ENCODE peak calls at places on chromosomes 2 and 18, in ten cellular contexts. B, V, E, X, M, F, T, G, U and K are unnamed samples.

GRCh38 chr2:24105816-24106215 is 17.3 kb downstream of the PFN4 start:
- DNase-seq in T (no peak), G (no peak), M (no peak), B (no peak), X (no peak), F (no peak), V (no peak), U (no peak), E (no peak), K (no peak)

GRCh38 chr2:160621748-160622147 is 128.1 kb upstream of the RBMS1 start:
- DNase-seq in E (no peak), F (no peak), X (no peak), B (no peak), V (no peak), T (no peak), M (no peak), U (no peak), G (no peak), K (no peak)

GRCh38 chr2:95004702-95005101 is 20.8 kb upstream of the MAL start:
- DNase-seq in M (no peak), V (no peak), T (no peak), E (no peak), F (no peak), G (no peak), X (no peak), B (no peak), U (no peak), K (no peak)

GRCh38 chr2:74505448-74506246 is 1.8 kb downstream of the PCGF1 start:
- DNase-seq in E (no peak), V (no peak), M (no peak), B (no peak), U (no peak), F (no peak), G (no peak), X (no peak), T (no peak), K (no peak)

GRCh38 chr2:172672114-172672513 is 63.5 kb upstream of the RAPGEF4 start:
- DNase-seq in X (no peak), U (no peak), E (no peak), F (no peak), G (no peak), B (no peak), V (no peak), T (no peak), M (peak; percentile 64), K (no peak)

GRCh38 chr2:232761301-232761907 is 15.0 kb downstream of the KCNJ13 start:
- DNase-seq in M (peak; percentile 55), F (no peak), G (no peak), B (no peak), E (peak; percentile 48), V (no peak), T (peak; percentile 16), X (no peak), U (no peak), K (no peak)

GRCh38 chr2:167863377-167863776 is 384.0 kb downstream of the STK39 start:
- DNase-seq in M (no peak), F (no peak), B (no peak), V (no peak), E (no peak), T (no peak), G (no peak), U (no peak), X (no peak), K (no peak)

GRCh38 chr2:211144078-211144477 is 587.7 kb downstream of the CPS1 start:
- DNase-seq in M (peak; percentile 52), B (no peak), G (no peak), V (no peak), F (no peak), T (no peak), X (no peak), E (no peak), U (no peak), K (no peak)

GRCh38 chr2:222877556-222878278 is 16.9 kb downstream of the ACSL3 start:
- DNase-seq in U (no peak), G (no peak), M (no peak), E (no peak), V (no peak), F (no peak), B (no peak), T (no peak), X (no peak), K (no peak)

DNA sequence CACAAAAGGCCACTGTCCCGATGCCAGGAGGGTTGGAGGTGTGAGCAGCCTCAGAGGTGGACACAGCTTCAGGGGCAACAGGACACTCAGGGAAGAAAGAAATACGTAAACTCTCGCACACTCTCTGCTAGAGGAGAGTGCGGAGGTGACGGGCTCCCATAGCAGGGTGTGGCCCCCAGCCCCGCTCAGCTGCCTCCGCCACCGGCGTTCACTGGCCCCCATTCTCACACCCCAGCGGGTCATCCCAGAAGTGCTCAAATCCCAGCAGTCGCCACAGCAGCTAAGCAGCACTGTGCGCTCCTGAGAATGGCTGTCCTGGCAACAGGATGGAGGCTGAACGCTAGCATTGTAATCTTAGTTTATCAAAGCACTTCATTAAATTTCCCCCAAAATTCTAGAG is 315.6 kb upstream of the SALL3 start:
- DNase-seq in V (no peak), G (no peak), B (no peak), X (no peak), T (no peak), E (no peak), F (no peak), M (no peak), U (no peak), K (no peak)
- H3K9me3 ChIP-seq in V (no peaks in the 10 kb centered on the region), G (peaks cover 2% of the 10 kb centered on the region), B (no peaks in the 10 kb centered on the region), X (no peaks in the 10 kb centered on the region), T (no peaks in the 10 kb centered on the region), E (no peaks in the 10 kb centered on the region), F (no peaks in the 10 kb centered on the region), M (peaks cover 10% of the 10 kb centered on the region), U (no peaks in the 10 kb centered on the region), K (no peaks in the 10 kb centered on the region)

GRCh38 chr2:60493804-60494392 is 59.6 kb downstream of the BCL11A start:
- DNase-seq in M (no peak), G (no peak), F (no peak), V (no peak), U (no peak), X (no peak), B (no peak), E (no peak), T (no peak), K (no peak)

GRCh38 chr2:60489269-60489668 is 64.2 kb downstream of the BCL11A start:
- DNase-seq in M (no peak), B (no peak), X (no peak), F (peak; percentile 80), V (peak; percentile 59), E (no peak), U (no peak), G (no peak), T (no peak), K (no peak)

GRCh38 chr2:60496475-60496874 is 57.0 kb downstream of the BCL11A start:
- DNase-seq in X (no peak), V (no peak), M (no peak), T (no peak), G (no peak), F (no peak), B (no peak), U (no peak), E (no peak), K (no peak)

GRCh38 chr2:60495226-60495625 is 58.2 kb downstream of the BCL11A start:
- DNase-seq in B (no peak), F (no peak), T (no peak), G (no peak), M (no peak), V (no peak), X (no peak), U (no peak), E (no peak), K (no peak)

DNA sequence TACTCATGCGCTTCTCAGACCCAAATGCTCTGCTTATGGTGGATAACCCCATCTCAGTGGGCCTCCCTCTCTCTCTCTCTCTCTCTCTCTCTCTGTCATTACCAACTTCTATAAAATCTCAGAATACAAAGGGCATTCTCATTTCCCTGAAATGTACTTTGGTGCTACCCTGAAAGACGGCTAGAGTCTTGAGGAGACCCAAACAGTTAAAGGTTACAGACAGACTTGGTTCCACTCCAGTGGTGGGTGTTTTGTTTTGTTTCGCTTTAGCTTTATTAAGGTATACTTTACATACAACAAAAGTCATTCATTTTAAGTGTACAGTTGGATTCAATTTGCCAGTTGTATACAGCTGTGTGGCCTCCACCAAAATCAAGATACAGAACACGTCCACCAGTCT is 60.9 kb downstream of the BCL11A start:
- DNase-seq in T (no peak), F (no peak), B (no peak), X (no peak), G (no peak), U (no peak), V (no peak), M (no peak), E (no peak), K (no peak)
- TF ChIP-seq CTCF in T (no peak), F (no peak), B (no peak), X (no peak), G (no peak), U (no peak), V (no peak), M (no peak), E (no peak), K (no peak)

GRCh38 chr18:1147616-1148184 is 243.0 kb downstream of the ADCYAP1 start:
- DNase-seq in G (no peak), B (no peak), X (no peak), E (peak; percentile 40), F (no peak), V (no peak), T (no peak), M (no peak), U (no peak), K (no peak)
- H3K27me3 ChIP-seq in G (no peaks in the 10 kb centered on the region), B (no peaks in the 10 kb centered on the region), X (no peaks in the 10 kb centered on the region), E (no peaks in the 10 kb centered on the region), F (no peaks in the 10 kb centered on the region), V (no peaks in the 10 kb centered on the region), T (no peaks in the 10 kb centered on the region), M (no peaks in the 10 kb centered on the region), U (no peaks in the 10 kb centered on the region), K (no peaks in the 10 kb centered on the region)

DNA sequence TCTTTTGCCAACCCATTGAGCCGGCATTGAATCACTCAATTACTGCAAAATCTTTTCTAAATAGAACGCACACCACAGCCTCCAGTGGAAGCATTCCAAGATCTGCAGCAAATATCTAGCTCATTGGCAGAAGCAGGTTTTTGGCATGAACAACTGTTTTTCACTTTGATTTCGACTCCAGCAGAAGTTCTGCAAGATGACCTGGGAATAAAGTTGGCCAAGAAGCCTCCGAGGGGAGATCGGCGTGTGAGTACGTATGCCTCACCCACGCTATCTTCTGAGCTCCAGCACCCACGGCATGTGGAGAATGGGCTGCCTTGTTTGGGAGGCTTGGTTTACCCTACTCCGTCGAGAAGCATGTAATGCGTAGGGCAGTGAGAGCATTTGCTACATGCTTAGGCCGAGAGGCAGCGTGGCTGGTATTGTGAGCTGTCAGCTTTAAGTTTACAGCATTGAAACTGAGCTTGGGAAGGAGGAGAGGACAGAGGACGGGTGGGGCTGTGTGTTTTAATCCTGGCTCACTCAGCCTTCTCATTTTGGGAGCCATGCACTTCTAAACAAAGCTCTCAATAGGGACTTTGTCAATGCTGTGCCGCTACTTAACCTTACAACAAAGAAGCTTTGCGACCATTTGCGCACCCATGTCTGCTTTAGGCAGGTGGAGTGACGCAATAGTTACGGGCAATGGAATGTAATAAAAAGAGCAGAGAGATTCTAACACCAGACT is 10.5 kb downstream of the PCARE start:
- DNase-seq in U (no peak), V (no peak), B (peak; percentile 50), M (no peak), T (no peak), X (peak; percentile 57), F (no peak), E (peak; percentile 68), G (no peak), K (no peak)
- H3K9me3 ChIP-seq in U (no peaks in the 10 kb centered on the region), V (no peaks in the 10 kb centered on the region), B (no peaks in the 10 kb centered on the region), M (no peaks in the 10 kb centered on the region), T (no peaks in the 10 kb centered on the region), X (no peaks in the 10 kb centered on the region), F (no peaks in the 10 kb centered on the region), E (no peaks in the 10 kb centered on the region), G (no peaks in the 10 kb centered on the region), K (no peaks in the 10 kb centered on the region)

GRCh38 chr2:220533485-220533884 is 906.1 kb downstream of the SLC4A3 start:
- DNase-seq in M (no peak), X (no peak), G (peak; percentile 1), T (no peak), V (no peak), B (no peak), U (no peak), E (peak; percentile 17), F (no peak), K (no peak)
- TF ChIP-seq CTCF in M (no peak), X (no peak), G (peak; percentile 26), T (no peak), V (no peak), B (no peak), U (no peak), E (peak; percentile 41), F (no peak), K (no peak)